ENCODE peak calls at places on chromosomes 3 and 15, in ten cellular contexts. One of them, this sample, is unnamed.

GRCh38 chr15:91844928-91845327 is 8.6 kb upstream of the SLCO3A1 start:
- DNase-seq in endothelial cell: no peak
- DNase-seq in HFF-Myc: no peak
- DNase-seq in bronchial epithelial cell: no peak
- DNase-seq in GM10248: no peak
- DNase-seq in tibial artery: no peak
- DNase-seq in tibial nerve: no peak
- DNase-seq in upper lobe of right lung: no peak
- DNase-seq in nephron progenitor cell: no peak
- DNase-seq in heart left ventricle: no peak
- DNase-seq in this sample: no peak

GRCh38 chr3:131960324-131960723 is 74.5 kb downstream of the CPNE4 start:
- DNase-seq in endothelial cell: no peak
- DNase-seq in HFF-Myc: no peak
- DNase-seq in bronchial epithelial cell: peak
- DNase-seq in GM10248: no peak
- DNase-seq in tibial artery: no peak
- DNase-seq in tibial nerve: no peak
- DNase-seq in upper lobe of right lung: no peak
- DNase-seq in nephron progenitor cell: no peak
- DNase-seq in heart left ventricle: no peak
- DNase-seq in this sample: no peak

GRCh38 chr3:77203876-77204275 is 164.0 kb downstream of the ROBO2 start:
- DNase-seq in endothelial cell: no peak
- DNase-seq in HFF-Myc: no peak
- DNase-seq in bronchial epithelial cell: no peak
- DNase-seq in GM10248: no peak
- DNase-seq in tibial artery: no peak
- DNase-seq in tibial nerve: no peak
- DNase-seq in upper lobe of right lung: no peak
- DNase-seq in nephron progenitor cell: no peak
- DNase-seq in heart left ventricle: no peak
- DNase-seq in this sample: no peak

GRCh38 chr3:188627652-188628051 is 473.7 kb downstream of the LPP start:
- DNase-seq in endothelial cell: no peak
- DNase-seq in HFF-Myc: peak
- DNase-seq in bronchial epithelial cell: peak
- DNase-seq in GM10248: no peak
- DNase-seq in tibial artery: no peak
- DNase-seq in tibial nerve: no peak
- DNase-seq in upper lobe of right lung: no peak
- DNase-seq in nephron progenitor cell: no peak
- DNase-seq in heart left ventricle: no peak
- DNase-seq in this sample: no peak

GRCh38 chr3:97952872-97953271 is 19.4 kb downstream of the RIOX2 start:
- DNase-seq in endothelial cell: no peak
- DNase-seq in HFF-Myc: no peak
- DNase-seq in bronchial epithelial cell: peak
- DNase-seq in GM10248: no peak
- DNase-seq in tibial artery: no peak
- DNase-seq in tibial nerve: no peak
- DNase-seq in upper lobe of right lung: no peak
- DNase-seq in nephron progenitor cell: no peak
- DNase-seq in heart left ventricle: no peak
- DNase-seq in this sample: no peak

GRCh38 chr3:27570421-27571106 is 86.4 kb upstream of the SLC4A7 start:
- DNase-seq in endothelial cell: no peak
- DNase-seq in HFF-Myc: no peak
- DNase-seq in bronchial epithelial cell: no peak
- DNase-seq in GM10248: no peak
- DNase-seq in tibial artery: peak
- DNase-seq in tibial nerve: no peak
- DNase-seq in upper lobe of right lung: no peak
- DNase-seq in nephron progenitor cell: no peak
- DNase-seq in heart left ventricle: no peak
- DNase-seq in this sample: no peak

GRCh38 chr3:185534511-185534910 is 17.9 kb downstream of the LIPH start:
- DNase-seq in endothelial cell: no peak
- DNase-seq in HFF-Myc: no peak
- DNase-seq in bronchial epithelial cell: peak
- DNase-seq in GM10248: no peak
- DNase-seq in tibial artery: no peak
- DNase-seq in tibial nerve: no peak
- DNase-seq in upper lobe of right lung: no peak
- DNase-seq in nephron progenitor cell: no peak
- DNase-seq in heart left ventricle: no peak
- DNase-seq in this sample: no peak

GRCh38 chr15:92907229-92907628 is 7.1 kb downstream of the CHD2 start:
- DNase-seq in endothelial cell: no peak
- DNase-seq in HFF-Myc: no peak
- DNase-seq in bronchial epithelial cell: peak
- DNase-seq in GM10248: no peak
- DNase-seq in tibial artery: no peak
- DNase-seq in tibial nerve: no peak
- DNase-seq in upper lobe of right lung: no peak
- DNase-seq in nephron progenitor cell: no peak
- DNase-seq in heart left ventricle: no peak
- DNase-seq in this sample: no peak

GRCh38 chr3:131591394-131591990 is 88.7 kb upstream of the MRPL3 start:
- DNase-seq in endothelial cell: no peak
- DNase-seq in HFF-Myc: peak
- DNase-seq in bronchial epithelial cell: peak
- DNase-seq in GM10248: no peak
- DNase-seq in tibial artery: no peak
- DNase-seq in tibial nerve: no peak
- DNase-seq in upper lobe of right lung: no peak
- DNase-seq in nephron progenitor cell: peak
- DNase-seq in heart left ventricle: peak
- DNase-seq in this sample: no peak

GRCh38 chr15:52735231-52736089 is 54.7 kb downstream of the ONECUT1 start:
- DNase-seq in endothelial cell: peak
- DNase-seq in HFF-Myc: peak
- DNase-seq in bronchial epithelial cell: peak
- DNase-seq in GM10248: peak
- DNase-seq in tibial artery: peak
- DNase-seq in tibial nerve: no peak
- DNase-seq in upper lobe of right lung: no peak
- DNase-seq in nephron progenitor cell: peak
- DNase-seq in heart left ventricle: no peak
- DNase-seq in this sample: peak

GRCh38 chr3:143252931-143253330 is 133.4 kb downstream of the CHST2 start:
- DNase-seq in endothelial cell: no peak
- DNase-seq in HFF-Myc: no peak
- DNase-seq in bronchial epithelial cell: no peak
- DNase-seq in GM10248: no peak
- DNase-seq in tibial artery: no peak
- DNase-seq in tibial nerve: no peak
- DNase-seq in upper lobe of right lung: no peak
- DNase-seq in nephron progenitor cell: no peak
- DNase-seq in heart left ventricle: no peak
- DNase-seq in this sample: no peak

GRCh38 chr3:184907941-184908649 is 96.1 kb downstream of the VPS8 start:
- DNase-seq in endothelial cell: no peak
- DNase-seq in HFF-Myc: no peak
- DNase-seq in bronchial epithelial cell: no peak
- DNase-seq in GM10248: no peak
- DNase-seq in tibial artery: no peak
- DNase-seq in tibial nerve: no peak
- DNase-seq in upper lobe of right lung: no peak
- DNase-seq in nephron progenitor cell: no peak
- DNase-seq in heart left ventricle: no peak
- DNase-seq in this sample: no peak

DNA sequence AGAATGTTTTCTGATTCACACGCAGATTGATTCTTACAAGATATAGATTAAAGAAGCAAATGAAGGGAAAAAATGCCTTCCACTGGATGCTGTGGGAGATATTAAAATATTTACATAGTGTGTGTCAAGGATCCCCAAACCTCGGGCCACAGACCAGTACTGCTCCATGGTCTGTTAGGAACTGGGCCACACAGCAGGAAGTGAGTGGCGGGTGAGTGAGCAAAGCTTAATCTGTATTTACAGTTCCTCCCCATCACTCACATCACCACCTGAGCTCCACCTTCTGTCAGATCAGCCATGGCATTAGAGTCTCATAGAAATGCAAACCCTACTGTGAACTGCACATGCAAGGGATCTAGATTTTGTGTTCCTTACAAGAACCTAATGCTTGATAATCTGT is 552.6 kb upstream of the GOLIM4 start:
- DNase-seq in endothelial cell: no peak
- DNase-seq in HFF-Myc: no peak
- DNase-seq in bronchial epithelial cell: no peak
- DNase-seq in GM10248: no peak
- DNase-seq in tibial artery: no peak
- DNase-seq in tibial nerve: no peak
- DNase-seq in upper lobe of right lung: no peak
- DNase-seq in nephron progenitor cell: no peak
- DNase-seq in heart left ventricle: no peak
- DNase-seq in this sample: no peak
- TF ChIP-seq CTCF in endothelial cell: no peak
- TF ChIP-seq CTCF in HFF-Myc: no peak
- TF ChIP-seq CTCF in bronchial epithelial cell: no peak
- TF ChIP-seq CTCF in GM10248: no peak
- TF ChIP-seq CTCF in tibial artery: no peak
- TF ChIP-seq CTCF in tibial nerve: no peak
- TF ChIP-seq CTCF in upper lobe of right lung: no peak
- TF ChIP-seq CTCF in nephron progenitor cell: no peak
- TF ChIP-seq CTCF in heart left ventricle: no peak
- TF ChIP-seq CTCF in this sample: no peak

GRCh38 chr3:194811118-194811517 is 125.4 kb downstream of the FAM43A start:
- DNase-seq in endothelial cell: no peak
- DNase-seq in HFF-Myc: no peak
- DNase-seq in bronchial epithelial cell: no peak
- DNase-seq in GM10248: no peak
- DNase-seq in tibial artery: no peak
- DNase-seq in tibial nerve: no peak
- DNase-seq in upper lobe of right lung: no peak
- DNase-seq in nephron progenitor cell: no peak
- DNase-seq in heart left ventricle: no peak
- DNase-seq in this sample: no peak

GRCh38 chr3:194806991-194807685 is 121.5 kb downstream of the FAM43A start:
- DNase-seq in endothelial cell: no peak
- DNase-seq in HFF-Myc: no peak
- DNase-seq in bronchial epithelial cell: peak
- DNase-seq in GM10248: no peak
- DNase-seq in tibial artery: no peak
- DNase-seq in tibial nerve: no peak
- DNase-seq in upper lobe of right lung: no peak
- DNase-seq in nephron progenitor cell: no peak
- DNase-seq in heart left ventricle: no peak
- DNase-seq in this sample: no peak

GRCh38 chr3:194810076-194810475 is 124.4 kb downstream of the FAM43A start:
- DNase-seq in endothelial cell: no peak
- DNase-seq in HFF-Myc: no peak
- DNase-seq in bronchial epithelial cell: no peak
- DNase-seq in GM10248: no peak
- DNase-seq in tibial artery: no peak
- DNase-seq in tibial nerve: no peak
- DNase-seq in upper lobe of right lung: peak
- DNase-seq in nephron progenitor cell: no peak
- DNase-seq in heart left ventricle: no peak
- DNase-seq in this sample: no peak

GRCh38 chr3:194808709-194809108 is 123.0 kb downstream of the FAM43A start:
- DNase-seq in endothelial cell: no peak
- DNase-seq in HFF-Myc: no peak
- DNase-seq in bronchial epithelial cell: peak
- DNase-seq in GM10248: no peak
- DNase-seq in tibial artery: no peak
- DNase-seq in tibial nerve: no peak
- DNase-seq in upper lobe of right lung: no peak
- DNase-seq in nephron progenitor cell: no peak
- DNase-seq in heart left ventricle: no peak
- DNase-seq in this sample: no peak

GRCh38 chr3:194809382-194809781 is 123.7 kb downstream of the FAM43A start:
- DNase-seq in endothelial cell: no peak
- DNase-seq in HFF-Myc: no peak
- DNase-seq in bronchial epithelial cell: no peak
- DNase-seq in GM10248: no peak
- DNase-seq in tibial artery: no peak
- DNase-seq in tibial nerve: no peak
- DNase-seq in upper lobe of right lung: peak
- DNase-seq in nephron progenitor cell: no peak
- DNase-seq in heart left ventricle: no peak
- DNase-seq in this sample: no peak
- TF ChIP-seq CTCF in endothelial cell: no peak
- TF ChIP-seq CTCF in HFF-Myc: no peak
- TF ChIP-seq CTCF in bronchial epithelial cell: no peak
- TF ChIP-seq CTCF in GM10248: no peak
- TF ChIP-seq CTCF in tibial artery: no peak
- TF ChIP-seq CTCF in tibial nerve: no peak
- TF ChIP-seq CTCF in upper lobe of right lung: no peak
- TF ChIP-seq CTCF in nephron progenitor cell: no peak
- TF ChIP-seq CTCF in heart left ventricle: no peak
- TF ChIP-seq CTCF in this sample: no peak

DNA sequence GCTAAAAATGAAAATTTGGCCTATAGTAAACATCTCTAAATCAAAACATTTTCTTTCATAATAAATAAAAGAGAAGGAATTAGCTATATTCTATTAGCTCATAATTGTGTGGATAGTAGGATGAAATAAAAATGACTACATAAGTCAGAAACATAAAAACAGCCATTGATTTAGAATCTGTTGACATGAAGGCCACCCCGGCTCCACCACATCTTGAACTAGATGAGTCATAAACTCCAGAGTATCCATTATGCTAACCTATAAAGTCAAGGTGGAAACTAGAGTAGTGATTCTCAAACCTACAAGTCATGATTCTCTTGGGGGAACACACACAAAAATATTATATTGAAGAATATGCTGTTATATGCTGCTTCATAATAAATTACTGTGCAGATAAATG is 831.0 kb downstream of the TUSC7 start:
- DNase-seq in endothelial cell: no peak
- DNase-seq in HFF-Myc: no peak
- DNase-seq in bronchial epithelial cell: peak
- DNase-seq in GM10248: no peak
- DNase-seq in tibial artery: no peak
- DNase-seq in tibial nerve: no peak
- DNase-seq in upper lobe of right lung: no peak
- DNase-seq in nephron progenitor cell: no peak
- DNase-seq in heart left ventricle: no peak
- DNase-seq in this sample: no peak
- TF ChIP-seq CTCF in endothelial cell: no peak
- TF ChIP-seq CTCF in HFF-Myc: no peak
- TF ChIP-seq CTCF in bronchial epithelial cell: no peak
- TF ChIP-seq CTCF in GM10248: no peak
- TF ChIP-seq CTCF in tibial artery: no peak
- TF ChIP-seq CTCF in tibial nerve: no peak
- TF ChIP-seq CTCF in upper lobe of right lung: no peak
- TF ChIP-seq CTCF in nephron progenitor cell: no peak
- TF ChIP-seq CTCF in heart left ventricle: no peak
- TF ChIP-seq CTCF in this sample: no peak

GRCh38 chr3:29665688-29666087 is 384.8 kb downstream of the RBMS3 start:
- DNase-seq in endothelial cell: no peak
- DNase-seq in HFF-Myc: no peak
- DNase-seq in bronchial epithelial cell: no peak
- DNase-seq in GM10248: no peak
- DNase-seq in tibial artery: no peak
- DNase-seq in tibial nerve: no peak
- DNase-seq in upper lobe of right lung: no peak
- DNase-seq in nephron progenitor cell: no peak
- DNase-seq in heart left ventricle: no peak
- DNase-seq in this sample: no peak

GRCh38 chr3:29668233-29668632 is 387.4 kb downstream of the RBMS3 start:
- DNase-seq in endothelial cell: no peak
- DNase-seq in HFF-Myc: no peak
- DNase-seq in bronchial epithelial cell: peak
- DNase-seq in GM10248: no peak
- DNase-seq in tibial artery: no peak
- DNase-seq in tibial nerve: no peak
- DNase-seq in upper lobe of right lung: no peak
- DNase-seq in nephron progenitor cell: no peak
- DNase-seq in heart left ventricle: no peak
- DNase-seq in this sample: no peak

GRCh38 chr3:29668728-29669127 is 387.9 kb downstream of the RBMS3 start:
- DNase-seq in endothelial cell: no peak
- DNase-seq in HFF-Myc: no peak
- DNase-seq in bronchial epithelial cell: no peak
- DNase-seq in GM10248: no peak
- DNase-seq in tibial artery: no peak
- DNase-seq in tibial nerve: no peak
- DNase-seq in upper lobe of right lung: no peak
- DNase-seq in nephron progenitor cell: no peak
- DNase-seq in heart left ventricle: no peak
- DNase-seq in this sample: no peak
- TF ChIP-seq CTCF in endothelial cell: no peak
- TF ChIP-seq CTCF in HFF-Myc: peak
- TF ChIP-seq CTCF in bronchial epithelial cell: no peak
- TF ChIP-seq CTCF in GM10248: peak
- TF ChIP-seq CTCF in tibial artery: no peak
- TF ChIP-seq CTCF in tibial nerve: no peak
- TF ChIP-seq CTCF in upper lobe of right lung: no peak
- TF ChIP-seq CTCF in nephron progenitor cell: no peak
- TF ChIP-seq CTCF in heart left ventricle: no peak
- TF ChIP-seq CTCF in this sample: no peak